ENCODE peak calls at places on chromosome 7, in seven cellular contexts. G is stimulated activated CD4-positive, alpha-beta T cell treated with anti-CD3 and anti-CD28 coated beads, Interleukin-2, amount 100 ng/mL, for 48 hours; S is substantia nigra; O is GM23248; F is epithelial cell of esophagus; U is activated naive CD8-positive, alpha-beta T cell treated with anti-CD3 and anti-CD28 coated beads, Interleukin-2, amount 50 U/mL, for 24 hours; P is DMS79 treated with DMSO at 0.1 percent for 48 hours. K is an unnamed sample.
A peak's percentile ranks its signal among the peaks of the same experiment; 100 is the strongest.

GRCh38 chr7:156059374-156059773 is 247.1 kb upstream of the SHH start:
- DNase-seq in G (no peak), S (no peak), O (no peak), F (no peak), U (no peak), P (no peak), K (no peak)

GRCh38 chr7:8015095-8015745 is 46.6 kb downstream of the GLCCI1 start:
- DNase-seq in G (no peak), S (no peak), O (no peak), F (no peak), U (no peak), P (no peak), K (no peak)

GRCh38 chr7:112131016-112131415 is 75.2 kb downstream of the DOCK4 start:
- DNase-seq in G (no peak), S (no peak), O (no peak), F (no peak), U (no peak), P (peak; percentile 44), K (no peak)

GRCh38 chr7:131544021-131544420 is 12.4 kb downstream of the PODXL start:
- DNase-seq in G (no peak), S (no peak), O (no peak), F (no peak), U (no peak), P (no peak), K (no peak)

GRCh38 chr7:123849855-123850254 is 4.9 kb downstream of the HYAL4 start:
- DNase-seq in G (no peak), S (no peak), O (no peak), F (peak; percentile 86), U (no peak), P (no peak), K (no peak)

GRCh38 chr7:98358706-98359105 is 42.2 kb downstream of the BAIAP2L1 start:
- DNase-seq in G (no peak), S (no peak), O (no peak), F (no peak), U (no peak), P (no peak), K (no peak)

GRCh38 chr7:81887098-81887497 is 117.3 kb upstream of the HGF start:
- DNase-seq in G (no peak), S (no peak), O (no peak), F (no peak), U (no peak), P (peak; percentile 83), K (no peak)

GRCh38 chr7:1008733-1009363 is 25.9 kb downstream of the CYP2W1 start:
- DNase-seq in G (no peak), S (no peak), O (no peak), F (no peak), U (no peak), P (no peak), K (no peak)

GRCh38 chr7:111931016-111931517 is 275.1 kb downstream of the DOCK4 start:
- DNase-seq in G (no peak), S (no peak), O (peak; percentile 17), F (peak; percentile 34), U (no peak), P (no peak), K (no peak)

GRCh38 chr7:47724335-47724982 is 142.5 kb upstream of the TNS3 start:
- DNase-seq in G (no peak), S (no peak), O (peak; percentile 66), F (peak; percentile 42), U (no peak), P (no peak), K (no peak)

GRCh38 chr7:37362802-37363201 is 85.9 kb downstream of the ELMO1 start:
- DNase-seq in G (no peak), S (no peak), O (no peak), F (no peak), U (no peak), P (no peak), K (no peak)

GRCh38 chr7:24978837-24979469 is 1.0 kb downstream of the OSBPL3 start:
- DNase-seq in G (no peak), S (no peak), O (no peak), F (peak; percentile 43), U (no peak), P (peak; percentile 54), K (peak; percentile 54)

GRCh38 chr7:14751461-14751860 is 151.1 kb downstream of the DGKB start:
- DNase-seq in G (no peak), S (no peak), O (no peak), F (no peak), U (no peak), P (no peak), K (no peak)

GRCh38 chr7:3089493-3089892 is 45.8 kb upstream of the CARD11 start:
- DNase-seq in G (no peak), S (no peak), O (peak; percentile 3), F (no peak), U (peak; percentile 26), P (no peak), K (peak; percentile 47)

GRCh38 chr7:151100921-151101320 is 14.6 kb downstream of the AGAP3 start:
- DNase-seq in G (no peak), S (no peak), O (no peak), F (no peak), U (no peak), P (no peak), K (no peak)

GRCh38 chr7:144632724-144633123 is 203.1 kb downstream of the TPK1 start:
- DNase-seq in G (no peak), S (no peak), O (no peak), F (no peak), U (no peak), P (no peak), K (no peak)

GRCh38 chr7:135714534-135715009 is 13.4 kb downstream of the SLC13A4 start:
- DNase-seq in G (no peak), S (no peak), O (peak; percentile 90), F (peak; percentile 83), U (no peak), P (no peak), K (no peak)

GRCh38 chr7:129514683-129515082 is 12.4 kb downstream of the SMKR1 start:
- DNase-seq in G (no peak), S (no peak), O (peak; percentile 68), F (peak; percentile 9), U (no peak), P (peak; percentile 66), K (no peak)

GRCh38 chr7:3029138-3029537 is 14.5 kb downstream of the CARD11 start:
- DNase-seq in G (no peak), S (no peak), O (no peak), F (no peak), U (no peak), P (no peak), K (no peak)

GRCh38 chr7:143279186-143280098 is 5.3 kb upstream of the TMEM139 start:
- DNase-seq in G (no peak), S (peak; percentile 22), O (peak; percentile 84), F (peak; percentile 53), U (no peak), P (peak; percentile 5), K (no peak)

GRCh38 chr7:114539575-114539974 is 125.0 kb downstream of the FOXP2 start:
- DNase-seq in G (no peak), S (no peak), O (peak; percentile 46), F (peak; percentile 32), U (no peak), P (no peak), K (no peak)

GRCh38 chr7:136914016-136914415 is 45.6 kb downstream of the CHRM2 start:
- DNase-seq in G (no peak), S (no peak), O (no peak), F (peak; percentile 7), U (no peak), P (no peak), K (no peak)

GRCh38 chr7:46024263-46024916 is 103.3 kb upstream of the IGFBP3 start:
- DNase-seq in G (no peak), S (no peak), O (peak; percentile 46), F (no peak), U (no peak), P (no peak), K (no peak)

GRCh38 chr7:132590162-132590561 is 13.9 kb upstream of the PLXNA4 start:
- DNase-seq in G (no peak), S (no peak), O (no peak), F (no peak), U (no peak), P (no peak), K (no peak)

GRCh38 chr7:17638727-17639126 is 301.6 kb downstream of the SNX13 start:
- DNase-seq in G (no peak), S (no peak), O (no peak), F (peak; percentile 97), U (no peak), P (no peak), K (no peak)

GRCh38 chr7:7321681-7322080 is 139.3 kb downstream of the C1GALT1 start:
- DNase-seq in G (no peak), S (no peak), O (no peak), F (peak; percentile 91), U (no peak), P (peak; percentile 36), K (no peak)

GRCh38 chr7:154553711-154554265 is 449.1 kb downstream of the PAXIP1 start:
- DNase-seq in G (no peak), S (no peak), O (no peak), F (no peak), U (no peak), P (no peak), K (no peak)

GRCh38 chr7:2143981-2144595 is 88.7 kb downstream of the MAD1L1 start:
- DNase-seq in G (no peak), S (no peak), O (no peak), F (no peak), U (no peak), P (peak; percentile 77), K (no peak)

GRCh38 chr7:36564500-36564899 is 159.8 kb downstream of the AOAH start:
- DNase-seq in G (no peak), S (no peak), O (no peak), F (no peak), U (no peak), P (no peak), K (no peak)

GRCh38 chr7:66958708-66959350 is 36.6 kb downstream of the SBDS start:
- DNase-seq in G (no peak), S (no peak), O (no peak), F (no peak), U (no peak), P (no peak), K (no peak)

GRCh38 chr7:50562126-50562525 is 3.1 kb downstream of the DDC start:
- DNase-seq in G (no peak), S (no peak), O (no peak), F (no peak), U (no peak), P (no peak), K (peak; percentile 12)